ENCODE peak calls at places on chromosomes 11 and 22, in ten cellular contexts. I, C, D, L, G, Z, E, B, N and U are unnamed samples.

GRCh38 chr11:100863080-100863581 is 176.0 kb downstream of the ARHGAP42 start:
- DNase-seq in I (no peak), C (no peak), D (peak), L (peak), G (no peak), Z (no peak), E (no peak), B (no peak), N (peak), U (no peak)

GRCh38 chr22:32932176-32932575 is 126.0 kb downstream of the SYN3 start:
- DNase-seq in I (no peak), C (no peak), D (no peak), L (no peak), G (no peak), Z (no peak), E (no peak), B (no peak), N (no peak), U (no peak)

GRCh38 chr11:61632096-61632495 is 48.1 kb upstream of the DAGLA start:
- DNase-seq in I (no peak), C (no peak), D (no peak), L (peak), G (no peak), Z (no peak), E (no peak), B (no peak), N (no peak), U (no peak)

GRCh38 chr11:15670520-15671070 is 555.9 kb downstream of the INSC start:
- DNase-seq in I (no peak), C (no peak), D (no peak), L (no peak), G (no peak), Z (no peak), E (no peak), B (no peak), N (no peak), U (no peak)

GRCh38 chr11:110565344-110565684 is 135.6 kb downstream of the FDX1 start:
- DNase-seq in I (no peak), C (no peak), D (no peak), L (no peak), G (no peak), Z (no peak), E (no peak), B (no peak), N (no peak), U (no peak)

GRCh38 chr11:46677991-46678740 is 22.3 kb downstream of the ARHGAP1 start:
- DNase-seq in I (no peak), C (no peak), D (peak), L (no peak), G (no peak), Z (no peak), E (no peak), B (no peak), N (no peak), U (no peak)

GRCh38 chr11:60785806-60786361 is 751 bp downstream of the MS4A10 start:
- DNase-seq in I (no peak), C (no peak), D (no peak), L (no peak), G (no peak), Z (peak), E (no peak), B (no peak), N (no peak), U (no peak)

GRCh38 chr22:19289475-19290161 is 1.9 kb downstream of the CLTCL1 start:
- DNase-seq in I (no peak), C (no peak), D (no peak), L (no peak), G (no peak), Z (no peak), E (no peak), B (peak), N (no peak), U (no peak)

GRCh38 chr22:36086170-36086490 is 57.5 kb upstream of the RBFOX2 start:
- DNase-seq in I (no peak), C (no peak), D (no peak), L (no peak), G (peak), Z (no peak), E (no peak), B (no peak), N (no peak), U (no peak)

GRCh38 chr22:41517172-41518047 is 26.9 kb downstream of the POLR3H start:
- DNase-seq in I (peak), C (peak), D (no peak), L (peak), G (peak), Z (peak), E (peak), B (peak), N (peak), U (peak)

GRCh38 chr11:33895752-33896137 is 3.9 kb upstream of the LMO2 start:
- DNase-seq in I (no peak), C (no peak), D (no peak), L (peak), G (peak), Z (no peak), E (no peak), B (no peak), N (no peak), U (no peak)

GRCh38 chr11:2868604-2869526 is 16.7 kb downstream of the CDKN1C start:
- DNase-seq in I (no peak), C (no peak), D (no peak), L (no peak), G (no peak), Z (no peak), E (no peak), B (no peak), N (no peak), U (no peak)

GRCh38 chr11:2758751-2759150 is 59.0 kb upstream of the KCNQ1OT1 start:
- DNase-seq in I (peak), C (no peak), D (no peak), L (no peak), G (no peak), Z (no peak), E (no peak), B (no peak), N (no peak), U (no peak)

GRCh38 chr22:27393371-27393770 is 408.2 kb downstream of the MN1 start:
- DNase-seq in I (no peak), C (no peak), D (no peak), L (no peak), G (peak), Z (no peak), E (no peak), B (no peak), N (no peak), U (no peak)

GRCh38 chr11:121767433-121767832 is 314.7 kb upstream of the SORL1-AS1 start:
- DNase-seq in I (no peak), C (no peak), D (no peak), L (no peak), G (no peak), Z (no peak), E (no peak), B (no peak), N (no peak), U (no peak)

GRCh38 chr11:126072141-126072741 is 9.6 kb upstream of the CDON start:
- DNase-seq in I (no peak), C (no peak), D (no peak), L (peak), G (peak), Z (no peak), E (no peak), B (no peak), N (no peak), U (no peak)

GRCh38 chr11:119729581-119730346 is 764 bp upstream of the NECTIN1 start:
- DNase-seq in I (peak), C (no peak), D (no peak), L (no peak), G (peak), Z (peak), E (peak), B (peak), N (peak), U (peak)

GRCh38 chr11:61967924-61968757 is 707 bp upstream of the FTH1 start:
- DNase-seq in I (peak), C (peak), D (peak), L (peak), G (peak), Z (peak), E (peak), B (peak), N (peak), U (peak)